ENCODE peak calls at places on chromosomes 3 and 15, in four cellular contexts. P is K562, K is GM12878, L is HepG2. D is an unnamed sample.

GRCh38 chr3:149267565-149267964 is 45.9 kb upstream of the CP start:
- DNase-seq in L (no peak), K (no peak), P (no peak), D (no peak)

GRCh38 chr3:187968883-187969580 is 184.9 kb upstream of the LPP start:
- DNase-seq in P (no peak), L (peak), K (no peak), D (no peak)

GRCh38 chr3:100043271-100043670 is 71.0 kb downstream of the FILIP1L start:
- DNase-seq in P (no peak), K (no peak), L (no peak), D (no peak)

GRCh38 chr3:126476166-126476975 is 680 bp upstream of the ZXDC start:
- DNase-seq in K (no peak), L (no peak), P (peak), D (peak)

GRCh38 chr15:39244776-39245175 is 336.1 kb upstream of the THBS1 start:
- DNase-seq in K (no peak), P (no peak), L (no peak), D (no peak)

GRCh38 chr3:66473181-66473580 is 27.6 kb downstream of the LRIG1 start:
- DNase-seq in P (no peak), K (no peak), L (no peak), D (no peak)

GRCh38 chr3:84825817-84826216 is 133.0 kb upstream of the CADM2 start:
- DNase-seq in K (no peak), L (no peak), P (no peak), D (no peak)

GRCh38 chr3:192091831-192092230 is 630.9 kb downstream of the PYDC2 start:
- DNase-seq in L (no peak), P (no peak), K (no peak), D (no peak)

GRCh38 chr15:88108991-88109390 is 147.5 kb downstream of the NTRK3 start:
- DNase-seq in K (no peak), P (no peak), L (no peak), D (no peak)

GRCh38 chr3:47443611-47443995 is 32.1 kb downstream of the SCAP start:
- DNase-seq in P (no peak), K (no peak), L (peak), D (peak)

GRCh38 chr3:42755681-42756578 is 17.1 kb downstream of the CCDC13 start:
- DNase-seq in L (peak), P (peak), K (no peak), D (peak)

GRCh38 chr15:89333011-89333860 is 1.4 kb downstream of the POLG start:
- DNase-seq in L (no peak), P (no peak), K (no peak), D (no peak)

GRCh38 chr3:65532164-65532563 is 506.6 kb downstream of the MAGI1 start:
- DNase-seq in P (no peak), L (no peak), K (no peak), D (no peak)

GRCh38 chr15:47726399-47726823 is 9.1 kb downstream of the SEMA6D start:
- DNase-seq in P (no peak), K (no peak), L (no peak), D (no peak)

GRCh38 chr3:169072494-169072893 is 591.0 kb downstream of the MECOM start:
- DNase-seq in L (no peak), K (no peak), P (no peak), D (no peak)

GRCh38 chr3:174191895-174192294 is 667.2 kb upstream of the NAALADL2 start:
- DNase-seq in K (no peak), L (no peak), P (no peak), D (no peak)

GRCh38 chr15:48481802-48482201 is 150.6 kb downstream of the DUT start:
- DNase-seq in K (no peak), L (no peak), P (no peak), D (no peak)

GRCh38 chr3:52022323-52023100 is 26.8 kb upstream of the RPL29 start:
- DNase-seq in P (no peak), L (no peak), K (no peak), D (no peak)

GRCh38 chr15:67067930-67068542 is 2.6 kb downstream of the SMAD3 start:
- DNase-seq in L (no peak), K (no peak), P (peak), D (no peak)

GRCh38 chr3:48851407-48851806 is 3.7 kb upstream of the PRKAR2A start:
- DNase-seq in L (no peak), P (peak), K (no peak), D (peak)

GRCh38 chr3:62371735-62372591 is 1.4 kb downstream of the FEZF2 start:
- DNase-seq in K (no peak), L (no peak), P (no peak), D (no peak)

GRCh38 chr3:61908344-61908743 is 347.0 kb downstream of the PTPRG start:
- DNase-seq in L (no peak), P (no peak), K (no peak), D (no peak)

GRCh38 chr15:41546846-41547786 is 3.1 kb upstream of the RPAP1 start:
- DNase-seq in L (no peak), P (peak), K (no peak), D (no peak)

GRCh38 chr15:94080416-94080815 is 150.9 kb upstream of the MCTP2 start:
- DNase-seq in K (no peak), L (no peak), P (no peak), D (no peak)

GRCh38 chr3:173916799-173917198 is 519.3 kb downstream of the NLGN1 start:
- DNase-seq in K (no peak), L (no peak), P (no peak), D (no peak)

GRCh38 chr15:64131547-64131946 is 20.0 kb upstream of the SNX22 start:
- DNase-seq in K (no peak), P (no peak), L (no peak), D (no peak)

GRCh38 chr3:177429066-177429465 is 231.8 kb upstream of the TBL1XR1 start:
- DNase-seq in K (no peak), L (no peak), P (no peak), D (no peak)

GRCh38 chr3:81744366-81744765 is 17.1 kb downstream of the GBE1 start:
- DNase-seq in P (peak), L (peak), K (no peak), D (peak)

GRCh38 chr15:31869640-31870335 is 160.5 kb upstream of the CHRNA7 start:
- DNase-seq in P (no peak), K (no peak), L (no peak), D (no peak)

GRCh38 chr3:4350789-4351163 is 47.6 kb downstream of the SETMAR start:
- DNase-seq in K (peak), L (peak), P (peak), D (peak)

GRCh38 chr3:29317659-29318173 is 36.8 kb downstream of the RBMS3 start:
- DNase-seq in P (no peak), L (no peak), K (no peak), D (no peak)

GRCh38 chr15:40103124-40103858 is 5.4 kb downstream of the BMF start:
- DNase-seq in L (no peak), P (no peak), K (no peak), D (no peak)

GRCh38 chr3:196281962-196282361 is 5.6 kb downstream of the PCYT1A start:
- DNase-seq in P (no peak), L (no peak), K (no peak), D (no peak)

GRCh38 chr15:62389887-62390792 is 225.1 kb upstream of the C2CD4B start:
- DNase-seq in P (peak), L (peak), K (no peak), D (peak)

GRCh38 chr3:153291052-153291689 is 129.1 kb downstream of the RAP2B start:
- DNase-seq in K (no peak), L (peak), P (peak), D (peak)

GRCh38 chr3:107430214-107431047 is 53.2 kb downstream of the CCDC54 start:
- DNase-seq in K (no peak), P (no peak), L (no peak), D (peak)
- TF ChIP-seq USF2 in K (no peak), P (no peak), L (no peak), D (no peak)

GRCh38 chr15:74655424-74655823 is 39.8 kb downstream of the CLK3 start:
- DNase-seq in K (peak), P (no peak), L (no peak), D (no peak)
- TF ChIP-seq MYC in K (no peak), P (no peak), L (no peak), D (no peak)

GRCh38 chr3:183815565-183815943 is 9.8 kb downstream of the MAP6D1 start:
- DNase-seq in L (no peak), P (no peak), K (no peak), D (no peak)
- TF ChIP-seq USF2 in L (no peak), P (no peak), K (no peak), D (no peak)

GRCh38 chr3:129602730-129603560 is 3.5 kb downstream of the PLXND1 start:
- DNase-seq in P (peak), L (peak), K (no peak), D (peak)

GRCh38 chr3:129602309-129602708 is 4.2 kb downstream of the PLXND1 start:
- DNase-seq in P (no peak), L (no peak), K (no peak), D (no peak)

GRCh38 chr3:129604223-129604941 is 2.1 kb downstream of the PLXND1 start:
- DNase-seq in K (no peak), P (no peak), L (no peak), D (no peak)

GRCh38 chr3:129604942-129605592 is 1.4 kb downstream of the PLXND1 start:
- DNase-seq in L (no peak), K (no peak), P (no peak), D (no peak)

DNA sequence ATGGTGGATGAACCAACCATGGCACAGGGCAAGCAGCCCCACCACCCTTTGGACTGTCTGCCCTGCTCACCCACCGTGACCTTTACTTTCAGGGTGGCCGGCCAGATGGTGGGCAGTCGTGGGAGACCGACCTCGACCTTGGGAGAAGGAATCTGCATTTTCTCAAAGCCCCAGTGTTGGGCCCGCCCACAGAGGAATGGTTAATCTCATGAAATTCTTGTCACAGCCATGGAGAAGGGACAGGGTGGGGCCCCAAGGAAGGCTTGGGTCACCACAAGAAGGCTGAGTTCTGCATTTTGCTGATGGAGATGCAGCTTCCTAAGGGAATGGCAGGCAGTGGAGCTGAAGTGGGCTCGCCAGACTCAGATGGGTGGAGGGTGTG is 2.9 kb downstream of the PLXND1 start:
- DNase-seq in L (no peak), P (peak), K (no peak), D (no peak)
- TF ChIP-seq MYC in L (no peak), P (no peak), K (no peak), D (no peak)

GRCh38 chr15:90787881-90788280 is 70.7 kb downstream of the BLM start:
- DNase-seq in L (no peak), P (no peak), K (no peak), D (no peak)
- TF ChIP-seq USF2 in L (no peak), P (no peak), K (no peak), D (no peak)

DNA sequence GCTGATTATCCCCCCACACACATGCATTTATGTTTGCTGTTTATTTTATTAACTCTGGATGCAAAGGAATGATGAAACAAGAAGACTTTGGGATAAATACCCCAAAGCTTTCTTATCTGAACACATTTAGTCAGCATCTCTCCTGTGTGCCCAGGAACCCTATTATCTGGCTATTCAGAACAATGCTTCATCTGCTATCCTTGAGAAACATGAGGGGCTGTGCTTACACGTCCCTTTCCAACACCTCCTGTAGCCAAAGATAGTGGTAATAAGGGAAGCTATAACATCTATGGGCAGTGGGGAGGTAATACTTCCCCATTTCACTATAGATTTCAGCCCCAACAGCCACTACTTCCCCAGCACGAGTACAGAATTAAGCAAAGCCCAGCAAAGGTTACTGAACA is 94.7 kb downstream of the SSR3 start:
- DNase-seq in L (no peak), P (peak), K (no peak), D (no peak)
- TF ChIP-seq MYC in L (no peak), P (no peak), K (no peak), D (no peak)